ENCODE peak calls at places on chromosomes 2 and 18, in eight cellular contexts. Q, M, K, E, N, F, Y and T are unnamed samples.

GRCh38 chr18:14189858-14190257 is 57.6 kb upstream of the ZNF519 start:
- DNase-seq in Q (peak), M (no peak), K (no peak), E (peak), N (peak), F (no peak), Y (peak), T (no peak)

GRCh38 chr2:97708608-97709007 is 4.8 kb upstream of the ZAP70 start:
- DNase-seq in Q (no peak), M (no peak), K (peak), E (no peak), N (no peak), F (no peak), Y (no peak), T (no peak)

GRCh38 chr2:219679041-219679440 is 51.6 kb downstream of the SLC4A3 start:
- DNase-seq in Q (no peak), M (no peak), K (no peak), E (no peak), N (no peak), F (no peak), Y (no peak), T (no peak)

GRCh38 chr18:46324556-46324955 is 220.4 kb downstream of the HAUS1 start:
- DNase-seq in Q (no peak), M (no peak), K (no peak), E (peak), N (peak), F (no peak), Y (no peak), T (no peak)

GRCh38 chr2:158665536-158666302 is 129.4 kb upstream of the DAPL1 start:
- DNase-seq in Q (no peak), M (no peak), K (no peak), E (peak), N (no peak), F (no peak), Y (no peak), T (no peak)

GRCh38 chr18:13077473-13077872 is 86.3 kb downstream of the CEP192 start:
- DNase-seq in Q (no peak), M (no peak), K (no peak), E (no peak), N (no peak), F (no peak), Y (no peak), T (no peak)

GRCh38 chr18:36195427-36196122 is 8.3 kb downstream of the MOCOS start:
- DNase-seq in Q (no peak), M (no peak), K (no peak), E (no peak), N (no peak), F (no peak), Y (no peak), T (no peak)

GRCh38 chr18:11005528-11005927 is 143.8 kb downstream of the PIEZO2 start:
- DNase-seq in Q (peak), M (no peak), K (peak), E (peak), N (peak), F (no peak), Y (no peak), T (no peak)

GRCh38 chr2:66331176-66331575 is 103.7 kb upstream of the MEIS1 start:
- DNase-seq in Q (no peak), M (no peak), K (no peak), E (no peak), N (no peak), F (no peak), Y (no peak), T (no peak)

GRCh38 chr2:207513577-207514257 is 16.0 kb upstream of the CREB1 start:
- DNase-seq in Q (no peak), M (no peak), K (no peak), E (peak), N (no peak), F (no peak), Y (no peak), T (no peak)

GRCh38 chr2:84494070-84494469 is 22.2 kb upstream of the DNAH6 start:
- DNase-seq in Q (no peak), M (no peak), K (no peak), E (peak), N (no peak), F (no peak), Y (no peak), T (no peak)

GRCh38 chr18:35334821-35335220 is 9.4 kb downstream of the ZNF24 start:
- DNase-seq in Q (no peak), M (no peak), K (no peak), E (peak), N (no peak), F (no peak), Y (no peak), T (no peak)

GRCh38 chr2:207711750-207712487 is 479 bp downstream of the CCNYL1 start:
- DNase-seq in Q (no peak), M (peak), K (peak), E (peak), N (peak), F (peak), Y (peak), T (peak)

GRCh38 chr2:66574701-66575624 is 140.0 kb downstream of the MEIS1 start:
- DNase-seq in Q (peak), M (peak), K (peak), E (peak), N (peak), F (peak), Y (no peak), T (no peak)

GRCh38 chr18:44786697-44787096 is 106.0 kb downstream of the SETBP1 start:
- DNase-seq in Q (no peak), M (no peak), K (no peak), E (no peak), N (no peak), F (no peak), Y (no peak), T (peak)

GRCh38 chr2:236646441-236646840 is 76.8 kb downstream of the ACKR3 start:
- DNase-seq in Q (no peak), M (no peak), K (no peak), E (no peak), N (no peak), F (no peak), Y (no peak), T (no peak)

GRCh38 chr2:207432471-207432870 is 97.3 kb upstream of the CREB1 start:
- DNase-seq in Q (no peak), M (no peak), K (no peak), E (peak), N (no peak), F (no peak), Y (no peak), T (no peak)

GRCh38 chr2:203583696-203584095 is 48.6 kb upstream of the RAPH1 start:
- DNase-seq in Q (no peak), M (no peak), K (peak), E (peak), N (no peak), F (no peak), Y (peak), T (peak)

GRCh38 chr2:121682396-121683298 is 33.4 kb upstream of the CLASP1 start:
- DNase-seq in Q (no peak), M (no peak), K (no peak), E (no peak), N (no peak), F (no peak), Y (no peak), T (no peak)

GRCh38 chr18:51273435-51273834 is 76.0 kb upstream of the MEX3C start:
- DNase-seq in Q (no peak), M (no peak), K (no peak), E (no peak), N (no peak), F (no peak), Y (no peak), T (no peak)

GRCh38 chr18:51279367-51279984 is 82.0 kb upstream of the MEX3C start:
- DNase-seq in Q (peak), M (no peak), K (no peak), E (no peak), N (no peak), F (no peak), Y (no peak), T (peak)

GRCh38 chr18:51275712-51276473 is 78.4 kb upstream of the MEX3C start:
- DNase-seq in Q (no peak), M (peak), K (peak), E (peak), N (no peak), F (no peak), Y (no peak), T (no peak)

GRCh38 chr18:51278045-51278649 is 80.7 kb upstream of the MEX3C start:
- DNase-seq in Q (peak), M (no peak), K (peak), E (peak), N (peak), F (peak), Y (peak), T (no peak)
- TF ChIP-seq CTCF in Q (peak), M (no peak), K (peak), E (peak), N (peak), F (peak), Y (peak), T (peak)

GRCh38 chr2:100235581-100235980 is 86.7 kb downstream of the LONRF2 start:
- DNase-seq in Q (no peak), M (no peak), K (no peak), E (no peak), N (no peak), F (no peak), Y (no peak), T (no peak)

GRCh38 chr2:100238471-100238870 is 83.8 kb downstream of the LONRF2 start:
- DNase-seq in Q (no peak), M (no peak), K (no peak), E (no peak), N (no peak), F (no peak), Y (no peak), T (no peak)

GRCh38 chr2:100236166-100236565 is 86.1 kb downstream of the LONRF2 start:
- DNase-seq in Q (no peak), M (no peak), K (no peak), E (no peak), N (no peak), F (no peak), Y (no peak), T (no peak)

GRCh38 chr2:100237770-100238169 is 84.5 kb downstream of the LONRF2 start:
- DNase-seq in Q (no peak), M (no peak), K (no peak), E (no peak), N (no peak), F (no peak), Y (peak), T (no peak)

GRCh38 chr2:100237046-100237615 is 85.2 kb downstream of the LONRF2 start:
- DNase-seq in Q (no peak), M (no peak), K (no peak), E (no peak), N (no peak), F (no peak), Y (no peak), T (no peak)
- TF ChIP-seq CTCF in Q (no peak), M (peak), K (no peak), E (no peak), N (no peak), F (no peak), Y (no peak), T (no peak)

GRCh38 chr2:17830053-17831034 is 14.1 kb downstream of the MSGN1 start:
- DNase-seq in Q (peak), M (peak), K (peak), E (peak), N (peak), F (peak), Y (peak), T (peak)
- TF ChIP-seq CTCF in Q (peak), M (peak), K (peak), E (peak), N (peak), F (peak), Y (peak), T (peak)

GRCh38 chr2:187658952-187659525 is 104.8 kb upstream of the TFPI start:
- DNase-seq in Q (peak), M (no peak), K (no peak), E (peak), N (peak), F (peak), Y (no peak), T (no peak)
- TF ChIP-seq CTCF in Q (peak), M (no peak), K (no peak), E (peak), N (no peak), F (peak), Y (no peak), T (peak)

GRCh38 chr2:202060218-202060617 is 12.8 kb upstream of the KIAA2012 start:
- DNase-seq in Q (no peak), M (no peak), K (no peak), E (no peak), N (no peak), F (no peak), Y (no peak), T (no peak)
- TF ChIP-seq CTCF in Q (no peak), M (no peak), K (no peak), E (peak), N (peak), F (peak), Y (peak), T (peak)

DNA sequence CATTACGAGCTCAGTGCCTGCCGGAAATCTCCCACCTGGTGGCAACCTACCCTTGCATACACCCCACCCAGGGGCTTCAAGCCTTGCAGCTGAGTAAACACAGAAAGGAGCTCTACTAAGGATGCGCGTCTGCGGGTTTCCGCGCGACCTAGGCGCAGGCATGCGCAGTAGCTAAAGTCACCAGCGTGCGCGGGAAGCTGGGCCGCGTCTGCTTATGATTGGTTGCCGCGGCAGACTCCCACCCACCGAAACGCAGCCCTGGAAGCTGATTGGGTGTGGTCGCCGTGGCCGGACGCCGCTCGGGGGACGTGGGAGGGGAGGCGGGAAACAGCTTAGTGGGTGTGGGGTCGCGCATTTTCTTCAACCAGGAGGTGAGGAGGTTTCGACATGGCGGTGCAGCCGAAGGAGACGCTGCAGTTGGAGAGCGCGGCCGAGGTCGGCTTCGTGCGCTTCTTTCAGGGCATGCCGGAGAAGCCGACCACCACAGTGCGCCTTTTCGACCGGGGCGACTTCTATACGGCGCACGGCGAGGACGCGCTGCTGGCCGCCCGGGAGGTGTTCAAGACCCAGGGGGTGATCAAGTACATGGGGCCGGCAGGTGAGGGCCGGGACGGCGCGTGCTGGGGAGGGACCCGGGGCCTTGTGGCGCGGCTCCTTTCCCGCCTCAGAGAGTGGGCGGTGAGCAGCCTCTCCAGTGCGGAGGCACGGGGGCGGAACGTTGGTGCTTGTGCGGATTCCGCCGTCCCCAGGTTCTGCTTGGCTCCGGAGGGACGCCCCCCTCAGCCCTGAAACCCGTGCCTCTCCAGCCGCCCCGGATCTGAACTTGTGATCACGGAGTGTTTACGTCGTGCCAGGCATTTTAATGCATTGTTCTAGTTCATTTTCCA is at the start of gene MSH2:
- DNase-seq in Q (peak), M (peak), K (peak), E (peak), N (peak), F (peak), Y (peak), T (peak)
- TF ChIP-seq CTCF in Q (peak), M (no peak), K (no peak), E (no peak), N (no peak), F (no peak), Y (no peak), T (no peak)

DNA sequence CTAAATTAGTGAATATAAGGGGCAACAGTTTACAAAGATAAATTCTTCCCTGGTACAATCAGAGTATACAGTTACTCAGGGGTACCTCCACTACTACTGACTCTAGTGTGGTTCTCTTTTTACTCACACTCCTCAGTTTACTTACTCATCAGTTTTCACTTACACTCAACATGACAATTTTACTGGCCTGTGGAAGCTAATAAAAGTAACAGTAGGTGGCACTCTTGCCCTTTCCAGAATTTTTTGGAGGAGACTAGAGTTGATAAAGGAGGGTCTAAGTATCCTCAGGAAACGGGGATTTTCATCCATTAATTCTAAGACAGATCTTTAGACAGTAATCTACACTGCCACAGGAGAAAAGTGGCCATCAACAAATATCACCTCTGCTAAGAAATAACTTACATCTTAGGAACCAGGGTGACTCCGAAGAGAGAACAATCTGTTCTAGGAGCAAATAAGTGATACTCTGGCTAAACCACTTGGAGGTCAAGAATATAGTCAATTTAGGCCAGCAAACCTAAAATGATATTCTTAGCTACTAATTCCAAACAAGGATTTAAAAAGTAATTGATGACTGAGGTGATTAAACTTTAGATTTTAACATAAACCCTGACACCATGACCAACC is 61.3 kb downstream of the ATL2 start:
- DNase-seq in Q (peak), M (no peak), K (no peak), E (peak), N (peak), F (no peak), Y (peak), T (no peak)
- TF ChIP-seq CTCF in Q (peak), M (peak), K (peak), E (peak), N (peak), F (peak), Y (peak), T (peak)

GRCh38 chr2:174744111-174744510 is 20.2 kb downstream of the CHRNA1 start:
- DNase-seq in Q (no peak), M (no peak), K (no peak), E (no peak), N (no peak), F (no peak), Y (no peak), T (no peak)

GRCh38 chr2:174740718-174741117 is 23.6 kb downstream of the CHRNA1 start:
- DNase-seq in Q (no peak), M (no peak), K (no peak), E (no peak), N (no peak), F (no peak), Y (no peak), T (no peak)

GRCh38 chr2:174748948-174749347 is 15.3 kb downstream of the CHRNA1 start:
- DNase-seq in Q (peak), M (no peak), K (peak), E (peak), N (peak), F (peak), Y (peak), T (no peak)

GRCh38 chr2:174749793-174750192 is 14.5 kb downstream of the CHRNA1 start:
- DNase-seq in Q (no peak), M (no peak), K (no peak), E (no peak), N (no peak), F (no peak), Y (peak), T (no peak)

DNA sequence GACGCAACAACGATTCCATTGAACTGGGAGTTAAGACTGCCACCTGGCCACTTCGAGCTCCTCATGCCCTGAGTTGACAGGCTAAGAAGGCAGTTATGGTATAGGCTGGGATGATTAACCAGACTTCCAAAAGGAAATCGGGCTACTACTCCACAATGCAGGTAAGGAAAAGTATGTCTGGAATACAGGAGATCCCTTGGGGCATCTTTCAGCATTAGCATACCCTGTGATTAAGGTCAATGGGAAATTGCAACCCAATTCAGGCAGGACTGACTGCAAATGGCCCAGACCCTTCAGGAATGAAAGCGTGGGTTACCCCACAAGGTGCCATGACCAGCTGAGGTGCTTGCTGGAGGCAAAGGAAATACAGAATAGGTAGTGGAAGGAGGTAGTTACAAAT is 19.1 kb downstream of the CHRNA1 start:
- DNase-seq in Q (no peak), M (no peak), K (no peak), E (no peak), N (no peak), F (no peak), Y (no peak), T (no peak)
- TF ChIP-seq CTCF in Q (no peak), M (no peak), K (no peak), E (no peak), N (no peak), F (no peak), Y (no peak), T (no peak)

DNA sequence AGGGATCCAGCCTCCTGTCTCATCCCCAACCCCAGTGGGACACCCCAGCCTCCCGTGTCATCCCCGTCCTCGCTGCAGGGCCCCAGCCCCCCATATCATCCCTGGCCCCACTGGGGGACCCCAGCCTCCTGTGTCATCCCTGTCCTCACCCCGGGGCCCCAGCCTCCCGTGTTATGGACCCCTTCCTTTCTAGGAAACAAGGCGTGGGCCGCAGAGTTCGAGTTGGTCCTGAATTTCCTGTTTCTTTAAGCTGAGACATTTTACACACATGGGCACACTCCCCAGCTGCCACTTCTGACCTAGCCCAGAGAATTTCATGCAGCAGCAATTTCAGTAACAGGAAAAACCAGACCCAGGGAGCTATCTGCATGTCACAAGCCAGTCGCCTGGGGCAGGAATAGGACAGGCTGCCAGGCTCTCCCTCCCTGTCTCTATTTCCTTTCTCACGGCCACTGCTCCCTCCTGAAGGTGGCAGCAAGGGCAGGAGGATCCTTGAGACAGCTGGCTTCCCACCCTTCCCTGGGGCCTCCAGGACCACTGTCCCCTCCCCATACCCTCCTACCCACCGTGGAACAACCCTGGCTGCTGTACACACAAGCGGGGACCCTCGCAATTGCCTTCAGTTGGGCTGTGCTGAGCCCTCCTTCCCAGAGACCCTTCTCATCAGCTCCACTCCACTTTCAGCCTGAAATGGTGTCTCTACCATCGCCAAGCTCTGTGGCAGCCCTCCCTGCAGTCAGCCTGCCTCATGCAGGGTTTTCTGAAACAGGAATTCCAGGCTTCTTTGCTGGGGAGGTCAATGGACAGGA is 141.9 kb upstream of the ID2 start:
- DNase-seq in Q (no peak), M (no peak), K (peak), E (no peak), N (no peak), F (no peak), Y (no peak), T (no peak)
- TF ChIP-seq CTCF in Q (peak), M (no peak), K (peak), E (no peak), N (no peak), F (no peak), Y (no peak), T (no peak)